ENCODE peak calls at places on chromosomes 2 and 18, in nine cellular contexts. O, S, V, I, G, F, L, K and U are unnamed samples.

GRCh38 chr2:54524236-54524991 is 68.3 kb downstream of the SPTBN1 start:
- DNase-seq in O (peak; percentile 24), S (no peak), V (peak; percentile 52), I (no peak), G (peak; percentile 69), F (peak; percentile 23), L (peak; percentile 87), K (peak; percentile 81), U (peak; percentile 9)

GRCh38 chr18:11004951-11005350 is 144.4 kb downstream of the PIEZO2 start:
- DNase-seq in O (no peak), S (no peak), V (no peak), I (no peak), G (no peak), F (no peak), L (peak; percentile 37), K (no peak), U (no peak)

GRCh38 chr18:13577091-13577697 is 149.2 kb downstream of the FAM210A start:
- DNase-seq in O (peak; percentile 3), S (peak; percentile 64), V (peak; percentile 71), I (no peak), G (peak; percentile 59), F (peak; percentile 64), L (peak; percentile 49), K (peak; percentile 92), U (peak; percentile 31)

GRCh38 chr2:231306791-231307440 is 88.6 kb upstream of the B3GNT7 start:
- DNase-seq in O (no peak), S (no peak), V (no peak), I (no peak), G (no peak), F (no peak), L (no peak), K (no peak), U (no peak)

GRCh38 chr2:69250981-69251380 is 136.0 kb downstream of the GFPT1 start:
- DNase-seq in O (no peak), S (no peak), V (no peak), I (no peak), G (no peak), F (no peak), L (no peak), K (no peak), U (no peak)

GRCh38 chr18:78156466-78156865 is 823.2 kb upstream of the SALL3 start:
- DNase-seq in O (no peak), S (no peak), V (no peak), I (no peak), G (no peak), F (no peak), L (no peak), K (no peak), U (no peak)

GRCh38 chr18:22219568-22220355 is 50.4 kb downstream of the GATA6 start:
- DNase-seq in O (no peak), S (no peak), V (no peak), I (no peak), G (no peak), F (no peak), L (no peak), K (no peak), U (no peak)

GRCh38 chr18:74532511-74533025 is 1.7 kb upstream of the CNDP1 start:
- DNase-seq in O (no peak), S (no peak), V (no peak), I (no peak), G (no peak), F (no peak), L (no peak), K (no peak), U (no peak)

GRCh38 chr2:195057001-195057400 is 600.0 kb upstream of the SLC39A10 start:
- DNase-seq in O (no peak), S (no peak), V (no peak), I (no peak), G (peak; percentile 27), F (no peak), L (no peak), K (no peak), U (no peak)

GRCh38 chr2:127143851-127144782 is 37.2 kb upstream of the BIN1 start:
- DNase-seq in O (no peak), S (no peak), V (no peak), I (no peak), G (peak; percentile 88), F (no peak), L (peak; percentile 87), K (no peak), U (no peak)

GRCh38 chr2:238528953-238529781 is 102.4 kb downstream of the ASB1 start:
- DNase-seq in O (peak; percentile 55), S (no peak), V (no peak), I (no peak), G (peak; percentile 54), F (no peak), L (peak; percentile 69), K (no peak), U (no peak)

GRCh38 chr2:38960609-38961320 is 71.1 kb downstream of the ARHGEF33 start:
- DNase-seq in O (no peak), S (no peak), V (no peak), I (no peak), G (no peak), F (no peak), L (no peak), K (no peak), U (no peak)

GRCh38 chr18:3107740-3108151 is 94.8 kb upstream of the LPIN2 start:
- DNase-seq in O (no peak), S (no peak), V (no peak), I (no peak), G (no peak), F (no peak), L (no peak), K (no peak), U (no peak)

GRCh38 chr2:170509460-170510193 is 205.5 kb upstream of the SP5 start:
- DNase-seq in O (no peak), S (no peak), V (peak; percentile 74), I (no peak), G (no peak), F (no peak), L (no peak), K (peak; percentile 82), U (no peak)

GRCh38 chr18:67935638-67936037 is 419.1 kb upstream of the DSEL start:
- DNase-seq in O (no peak), S (no peak), V (no peak), I (no peak), G (no peak), F (no peak), L (no peak), K (peak; percentile 2), U (no peak)

GRCh38 chr2:172084734-172085459 is 410 bp upstream of the DLX1 start:
- DNase-seq in O (peak; percentile 89), S (peak; percentile 91), V (peak; percentile 77), I (peak; percentile 82), G (peak; percentile 94), F (peak; percentile 64), L (peak; percentile 94), K (peak; percentile 92), U (peak; percentile 38)

GRCh38 chr2:72924353-72925240 is 7.3 kb downstream of the EMX1 start:
- DNase-seq in O (no peak), S (peak; percentile 11), V (peak; percentile 39), I (no peak), G (no peak), F (no peak), L (no peak), K (peak; percentile 40), U (no peak)

GRCh38 chr18:8895341-8895740 is 190.0 kb downstream of the MTCL1 start:
- DNase-seq in O (no peak), S (no peak), V (no peak), I (no peak), G (no peak), F (no peak), L (no peak), K (no peak), U (no peak)

GRCh38 chr2:172667926-172668325 is 67.7 kb upstream of the RAPGEF4 start:
- DNase-seq in O (no peak), S (no peak), V (no peak), I (no peak), G (peak; percentile 66), F (no peak), L (peak; percentile 20), K (no peak), U (no peak)

GRCh38 chr2:112626604-112627059 is 19.1 kb upstream of the SLC20A1 start:
- DNase-seq in O (no peak), S (peak; percentile 70), V (peak; percentile 67), I (peak; percentile 67), G (peak; percentile 78), F (peak; percentile 71), L (peak; percentile 77), K (peak; percentile 65), U (peak; percentile 50)

GRCh38 chr2:9812945-9813311 is 30.3 kb upstream of the TAF1B start:
- DNase-seq in O (no peak), S (no peak), V (no peak), I (no peak), G (no peak), F (no peak), L (no peak), K (no peak), U (no peak)

GRCh38 chr2:229205704-229206103 is 65.4 kb downstream of the PID1 start:
- DNase-seq in O (no peak), S (no peak), V (no peak), I (no peak), G (no peak), F (no peak), L (no peak), K (no peak), U (no peak)

GRCh38 chr2:43055086-43055912 is 171.1 kb downstream of the ZFP36L2 start:
- DNase-seq in O (no peak), S (no peak), V (no peak), I (no peak), G (no peak), F (no peak), L (no peak), K (no peak), U (no peak)

GRCh38 chr18:47970664-47971523 is 40.4 kb upstream of the SMAD2 start:
- DNase-seq in O (no peak), S (peak; percentile 87), V (no peak), I (no peak), G (no peak), F (no peak), L (no peak), K (peak; percentile 8), U (no peak)

GRCh38 chr18:52582516-52582915 is 242.5 kb downstream of the DCC start:
- DNase-seq in O (no peak), S (no peak), V (no peak), I (no peak), G (no peak), F (no peak), L (no peak), K (no peak), U (no peak)

GRCh38 chr2:101766871-101767739 is 69.6 kb downstream of the MAP4K4 start:
- DNase-seq in O (peak; percentile 92), S (no peak), V (no peak), I (no peak), G (peak; percentile 89), F (no peak), L (peak; percentile 88), K (no peak), U (no peak)

GRCh38 chr2:237297421-237298155 is 116.4 kb downstream of the COL6A3 start:
- DNase-seq in O (no peak), S (no peak), V (no peak), I (no peak), G (peak; percentile 51), F (no peak), L (peak; percentile 70), K (no peak), U (no peak)